ENCODE peak calls at places on chromosome 6, in eight cellular contexts. B, X, T, O, H, U, N and Z are unnamed samples.

GRCh38 chr6:166910601-166911000 is 45.7 kb downstream of the RNASET2 start:
- DNase-seq in B (peak; percentile 27), X (no peak), T (no peak), O (no peak), H (no peak), U (no peak), N (no peak), Z (no peak)

GRCh38 chr6:42714098-42714761 is 8.2 kb downstream of the PRPH2 start:
- DNase-seq in B (peak; percentile 91), X (no peak), T (no peak), O (no peak), H (no peak), U (no peak), N (no peak), Z (no peak)

GRCh38 chr6:53513056-53513455 is 31.8 kb downstream of the GCLC start:
- DNase-seq in B (no peak), X (no peak), T (no peak), O (no peak), H (no peak), U (no peak), N (no peak), Z (no peak)

GRCh38 chr6:11007715-11008608 is 36.1 kb downstream of the ELOVL2 start:
- DNase-seq in B (peak; percentile 69), X (no peak), T (no peak), O (no peak), H (no peak), U (no peak), N (no peak), Z (no peak)

GRCh38 chr6:67933278-67933677 is 701.8 kb upstream of the ADGRB3 start:
- DNase-seq in B (peak; percentile 11), X (no peak), T (no peak), O (no peak), H (no peak), U (no peak), N (no peak), Z (no peak)

GRCh38 chr6:11324453-11325023 is 92.1 kb upstream of the NEDD9 start:
- DNase-seq in B (peak; percentile 64), X (peak; percentile 79), T (peak; percentile 87), O (no peak), H (no peak), U (no peak), N (no peak), Z (peak; percentile 34)

GRCh38 chr6:12336121-12336971 is 46.2 kb downstream of the EDN1 start:
- DNase-seq in B (no peak), X (no peak), T (no peak), O (no peak), H (no peak), U (no peak), N (no peak), Z (no peak)

GRCh38 chr6:131258816-131259476 is 123.7 kb downstream of the AKAP7 start:
- DNase-seq in B (peak; percentile 42), X (no peak), T (no peak), O (no peak), H (no peak), U (peak; percentile 33), N (no peak), Z (no peak)

GRCh38 chr6:15359335-15359862 is 113.5 kb downstream of the JARID2 start:
- DNase-seq in B (no peak), X (no peak), T (no peak), O (no peak), H (no peak), U (peak; percentile 35), N (no peak), Z (no peak)

GRCh38 chr6:34982424-34982852 is 93.4 kb downstream of the ANKS1A start:
- DNase-seq in B (peak; percentile 51), X (no peak), T (no peak), O (no peak), H (peak; percentile 58), U (no peak), N (no peak), Z (no peak)

GRCh38 chr6:42978487-42978792 is 541 bp downstream of the PEX6 start:
- DNase-seq in B (peak; percentile 18), X (no peak), T (peak; percentile 68), O (no peak), H (peak; percentile 52), U (no peak), N (no peak), Z (no peak)